ENCODE peak calls at places on chromosomes 16 and 17, in seven cellular contexts. R, W, L, A, M, Q and Y are unnamed samples.

GRCh38 chr17:61362852-61363600 is 36.6 kb upstream of the TBX2 start:
- DNase-seq in R (no peak), W (no peak), L (no peak), A (no peak), M (no peak), Q (no peak), Y (no peak)

GRCh38 chr17:48604770-48605329 is at the start of gene HOXB6:
- DNase-seq in R (no peak), W (no peak), L (no peak), A (no peak), M (no peak), Q (no peak), Y (no peak)

GRCh38 chr17:17798573-17799255 is 38.1 kb downstream of the SREBF1 start:
- DNase-seq in R (no peak), W (no peak), L (no peak), A (no peak), M (no peak), Q (no peak), Y (no peak)

GRCh38 chr17:6507535-6507934 is 48.8 kb downstream of the PITPNM3 start:
- DNase-seq in R (no peak), W (no peak), L (no peak), A (peak; percentile 88), M (no peak), Q (peak; percentile 83), Y (no peak)

GRCh38 chr17:56978441-56979090 is 635 bp downstream of the SCPEP1 start:
- DNase-seq in R (no peak), W (no peak), L (no peak), A (peak; percentile 17), M (no peak), Q (no peak), Y (no peak)

GRCh38 chr16:10663744-10664143 is 31.0 kb downstream of the TEKT5 start:
- DNase-seq in R (no peak), W (no peak), L (no peak), A (no peak), M (no peak), Q (no peak), Y (no peak)

GRCh38 chr17:56822725-56823124 is 11.0 kb downstream of the C17orf67 start:
- DNase-seq in R (no peak), W (no peak), L (no peak), A (peak; percentile 16), M (no peak), Q (no peak), Y (no peak)

GRCh38 chr16:87832759-87833502 is 36.4 kb downstream of the SLC7A5 start:
- DNase-seq in R (no peak), W (no peak), L (no peak), A (no peak), M (no peak), Q (no peak), Y (no peak)

GRCh38 chr16:23434380-23434779 is 18.6 kb downstream of the COG7 start:
- DNase-seq in R (no peak), W (peak; percentile 64), L (no peak), A (peak; percentile 84), M (no peak), Q (no peak), Y (peak; percentile 71)

GRCh38 chr16:59392911-59393310 is 658.8 kb upstream of the GOT2 start:
- DNase-seq in R (no peak), W (no peak), L (no peak), A (no peak), M (no peak), Q (no peak), Y (no peak)

GRCh38 chr17:76566613-76566943 is 19.1 kb downstream of the ST6GALNAC2 start:
- DNase-seq in R (no peak), W (no peak), L (no peak), A (no peak), M (no peak), Q (no peak), Y (no peak)

GRCh38 chr17:60135160-60135950 is 14.4 kb upstream of the CA4 start:
- DNase-seq in R (peak; percentile 46), W (peak; percentile 67), L (peak; percentile 65), A (peak; percentile 90), M (peak; percentile 70), Q (no peak), Y (peak; percentile 81)